ENCODE peak calls at places on chromosomes 12 and 14, in ten cellular contexts. A, E, Y, M, C, Q, J, P, R and F are unnamed samples.

GRCh38 chr12:14841761-14842160 is 1.6 kb downstream of the ART4 start:
- DNase-seq in M (no peak), A (no peak), P (peak), J (no peak), C (no peak), R (peak), Y (no peak), Q (no peak), E (no peak), F (peak)

GRCh38 chr12:109358154-109358869 is 10.6 kb downstream of the MYO1H start:
- DNase-seq in J (no peak), E (no peak), A (no peak), R (peak), P (peak), Y (peak), M (no peak), C (no peak), Q (no peak), F (peak)

GRCh38 chr14:35879141-35879648 is 53.1 kb downstream of the BRMS1L start:
- DNase-seq in M (no peak), P (peak), R (peak), Q (no peak), A (no peak), J (no peak), C (no peak), E (no peak), Y (no peak), F (peak)

GRCh38 chr12:56591111-56591510 is 39.0 kb downstream of the BAZ2A start:
- DNase-seq in E (no peak), Q (no peak), J (no peak), R (no peak), M (no peak), A (no peak), Y (no peak), C (no peak), P (no peak), F (no peak)

GRCh38 chr12:124698211-124698997 is 131.0 kb upstream of the NCOR2 start:
- DNase-seq in C (no peak), Y (peak), A (no peak), P (peak), M (no peak), Q (no peak), E (no peak), R (peak), J (no peak), F (peak)

GRCh38 chr14:55600784-55601561 is 21.0 kb downstream of the KTN1 start:
- DNase-seq in A (no peak), P (peak), J (no peak), Q (no peak), C (no peak), M (no peak), E (no peak), R (peak), Y (no peak), F (peak)

GRCh38 chr12:19946549-19946948 is 421.8 kb upstream of the PDE3A start:
- DNase-seq in E (no peak), A (no peak), P (peak), M (no peak), Y (peak), J (no peak), R (peak), Q (no peak), C (no peak), F (peak)

GRCh38 chr12:179131-179884 is 34.6 kb downstream of the SLC6A12 start:
- DNase-seq in E (no peak), C (no peak), M (no peak), J (no peak), Q (no peak), R (no peak), P (no peak), A (no peak), Y (no peak), F (no peak)

GRCh38 chr14:27015046-27015445 is 417.2 kb upstream of the NOVA1 start:
- DNase-seq in Q (no peak), R (no peak), M (no peak), Y (no peak), E (no peak), C (no peak), A (no peak), P (no peak), J (no peak), F (no peak)

GRCh38 chr12:121223283-121223946 is 13.5 kb downstream of the P2RX4 start:
- DNase-seq in C (no peak), Y (peak), Q (peak), R (no peak), P (no peak), M (no peak), J (peak), E (peak), A (peak), F (no peak)

GRCh38 chr12:2634481-2634880 is 160.3 kb upstream of the FKBP4 start:
- DNase-seq in Q (no peak), R (no peak), J (no peak), M (no peak), A (no peak), Y (no peak), P (no peak), E (no peak), C (no peak), F (no peak)

GRCh38 chr14:74476607-74477006 is 16.5 kb downstream of the NPC2 start:
- DNase-seq in Y (no peak), M (no peak), A (no peak), E (no peak), J (no peak), R (no peak), Q (no peak), P (no peak), C (no peak), F (no peak)

GRCh38 chr14:69629225-69630127 is 18.1 kb downstream of the SUSD6 start:
- DNase-seq in C (no peak), M (no peak), Y (peak), J (no peak), A (no peak), P (no peak), R (no peak), Q (no peak), E (no peak), F (no peak)

GRCh38 chr14:37078131-37078530 is 94.3 kb downstream of the SLC25A21 start:
- DNase-seq in P (no peak), J (no peak), M (no peak), Y (no peak), C (no peak), Q (no peak), E (no peak), R (no peak), A (no peak), F (no peak)

GRCh38 chr12:38898001-38898684 is 7.2 kb downstream of the CPNE8 start:
- DNase-seq in J (no peak), Q (no peak), Y (no peak), M (no peak), A (no peak), R (no peak), P (no peak), C (no peak), E (no peak), F (no peak)

GRCh38 chr14:69980457-69981414 is 101.5 kb downstream of the SMOC1 start:
- DNase-seq in A (no peak), E (no peak), J (no peak), P (no peak), Y (no peak), R (no peak), Q (no peak), C (no peak), M (no peak), F (no peak)

GRCh38 chr12:81146228-81147225 is 68.6 kb downstream of the ACSS3 start:
- DNase-seq in R (no peak), E (no peak), M (no peak), J (no peak), A (no peak), C (no peak), Q (no peak), Y (no peak), P (no peak), F (no peak)

GRCh38 chr14:35121887-35122695 is at the start of the genes PPP2R3C and PRORP:
- DNase-seq in P (peak), M (peak), Q (peak), Y (peak), J (peak), A (peak), R (peak), E (peak), C (peak), F (peak)

GRCh38 chr12:100234591-100235304 is 32.1 kb downstream of the DEPDC4 start:
- DNase-seq in Q (no peak), J (no peak), R (peak), C (no peak), P (peak), A (no peak), Y (peak), E (no peak), M (no peak), F (peak)

GRCh38 chr12:69337325-69337724 is 10.9 kb upstream of the LYZ start:
- DNase-seq in J (no peak), R (no peak), Y (no peak), A (no peak), Q (no peak), C (no peak), E (no peak), P (no peak), M (no peak), F (no peak)

GRCh38 chr14:80678436-80678835 is 263.1 kb downstream of the CEP128 start:
- DNase-seq in C (no peak), P (no peak), M (no peak), E (no peak), Y (no peak), J (no peak), A (no peak), R (no peak), Q (no peak), F (no peak)

GRCh38 chr14:71286126-71286525 is 378.9 kb downstream of the PCNX1 start:
- DNase-seq in M (no peak), E (no peak), Q (no peak), C (no peak), P (no peak), J (no peak), A (no peak), R (no peak), Y (no peak), F (no peak)

GRCh38 chr12:65300679-65301349 is 22.3 kb downstream of the MSRB3 start:
- DNase-seq in R (peak), M (no peak), E (no peak), Q (no peak), J (no peak), C (no peak), A (no peak), P (no peak), Y (peak), F (peak)

GRCh38 chr14:35687335-35687939 is 121.7 kb downstream of the RALGAPA1 start:
- DNase-seq in E (no peak), C (no peak), A (peak), Y (peak), J (no peak), M (peak), R (peak), Q (no peak), P (peak), F (peak)

GRCh38 chr12:49560695-49561094 is 7.2 kb downstream of the MCRS1 start:
- DNase-seq in C (no peak), Q (no peak), A (no peak), M (no peak), Y (no peak), E (no peak), R (no peak), P (no peak), J (no peak), F (no peak)

GRCh38 chr12:98559666-98560065 is 33.8 kb upstream of the SLC25A3 start:
- DNase-seq in Q (no peak), A (no peak), Y (no peak), E (no peak), M (no peak), C (no peak), R (no peak), J (no peak), P (no peak), F (no peak)

GRCh38 chr14:35446450-35446849 is 41.9 kb upstream of the NFKBIA start:
- DNase-seq in M (no peak), R (no peak), C (no peak), E (no peak), P (no peak), Q (no peak), J (no peak), A (no peak), Y (no peak), F (no peak)

GRCh38 chr12:71710276-71711125 is 24.6 kb downstream of the TMEM19 start:
- DNase-seq in E (no peak), A (no peak), P (peak), Q (no peak), C (no peak), Y (no peak), R (peak), M (no peak), J (no peak), F (peak)

GRCh38 chr12:130556486-130557055 is 159.5 kb downstream of the RIMBP2 start:
- DNase-seq in E (no peak), A (no peak), Y (no peak), C (no peak), J (no peak), R (no peak), M (no peak), Q (no peak), P (no peak), F (no peak)

GRCh38 chr14:24900281-24900868 is 149.6 kb downstream of the STXBP6 start:
- DNase-seq in P (peak), R (peak), Q (no peak), Y (no peak), C (no peak), M (no peak), A (no peak), E (no peak), J (no peak), F (peak)

GRCh38 chr12:30847259-30847658 is 79.3 kb upstream of the TSPAN11 start:
- DNase-seq in A (no peak), R (peak), C (no peak), P (peak), J (no peak), M (peak), Q (no peak), Y (peak), E (no peak), F (peak)

GRCh38 chr12:74111688-74112360 is 425.8 kb upstream of the ATXN7L3B start:
- DNase-seq in J (no peak), R (peak), P (no peak), Q (no peak), A (no peak), M (no peak), E (no peak), C (no peak), Y (peak), F (no peak)

GRCh38 chr12:53791735-53792326 is 40.1 kb upstream of the CISTR start:
- DNase-seq in Q (no peak), P (no peak), E (peak), J (no peak), M (no peak), A (no peak), R (peak), Y (peak), C (no peak), F (no peak)

GRCh38 chr12:110165540-110166159 is 41.5 kb downstream of the IFT81 start:
- DNase-seq in J (no peak), M (no peak), R (no peak), P (no peak), Y (no peak), A (no peak), E (no peak), C (no peak), Q (no peak), F (no peak)

GRCh38 chr14:72000907-72001306 is 68.7 kb downstream of the RGS6 start:
- DNase-seq in R (no peak), J (no peak), Y (no peak), E (no peak), A (no peak), C (no peak), M (no peak), P (no peak), Q (no peak), F (no peak)

GRCh38 chr12:118541945-118542344 is 165.6 kb downstream of the SUDS3 start:
- DNase-seq in C (no peak), P (no peak), Y (peak), E (no peak), R (no peak), J (no peak), M (no peak), A (no peak), Q (no peak), F (no peak)

GRCh38 chr12:52546126-52546525 is 6.8 kb downstream of the KRT71 start:
- DNase-seq in J (no peak), C (no peak), A (no peak), E (no peak), M (no peak), R (no peak), P (no peak), Y (no peak), Q (no peak), F (no peak)

GRCh38 chr12:115451785-115452736 is 768.1 kb upstream of the TBX3 start:
- DNase-seq in P (peak), Q (no peak), C (no peak), A (no peak), M (no peak), E (no peak), Y (peak), R (peak), J (no peak), F (no peak)

GRCh38 chr14:81234268-81234667 is 13.5 kb upstream of the GTF2A1 start:
- DNase-seq in J (no peak), A (no peak), M (no peak), Q (no peak), R (no peak), Y (no peak), C (no peak), E (no peak), P (peak), F (no peak)

GRCh38 chr12:96036765-96037455 is 1.5 kb upstream of the LTA4H start:
- DNase-seq in Q (no peak), Y (no peak), J (no peak), E (no peak), A (no peak), R (no peak), C (no peak), M (no peak), P (no peak), F (no peak)